ENCODE peak calls at places on chromosomes 13 and 19, in four cellular contexts. E is left lung, P is mammary epithelial cell, A is PC-3. D is an unnamed sample.

GRCh38 chr13:39311619-39312018 is 273.4 kb downstream of the NHLRC3 start:
- DNase-seq in P (no peak), A (no peak), E (no peak), D (no peak)

GRCh38 chr13:114140909-114141255 is 8.5 kb upstream of the RASA3 start:
- DNase-seq in A (no peak), P (no peak), E (peak), D (no peak)

GRCh38 chr19:5985098-5985783 is 7.3 kb upstream of the RANBP3 start:
- DNase-seq in P (peak), E (no peak), A (peak), D (no peak)

GRCh38 chr13:39945226-39945625 is 289.8 kb downstream of the COG6 start:
- DNase-seq in A (no peak), E (no peak), P (no peak), D (no peak)

GRCh38 chr19:21697171-21697570 is 70.2 kb downstream of the ZNF100 start:
- DNase-seq in A (no peak), P (no peak), E (no peak), D (no peak)

GRCh38 chr19:10748924-10749434 is 31.1 kb downstream of the DNM2 start:
- DNase-seq in A (peak), P (peak), E (peak), D (peak)

GRCh38 chr13:109787135-109787954 is 962 bp upstream of the IRS2 start:
- DNase-seq in P (peak), E (peak), A (peak), D (peak)

GRCh38 chr13:32031025-32031814 is at the start of gene FRY:
- DNase-seq in E (peak), P (peak), A (peak), D (peak)

GRCh38 chr19:55703790-55704215 is 28.8 kb downstream of the EPN1 start:
- DNase-seq in E (peak), A (no peak), P (no peak), D (peak)

GRCh38 chr13:52127378-52127777 is 1.5 kb downstream of the NEK5 start:
- DNase-seq in E (no peak), A (no peak), P (no peak), D (no peak)

GRCh38 chr19:40224342-40225148 is 1.9 kb downstream of the CCNP start:
- DNase-seq in A (no peak), P (peak), E (peak), D (no peak)

GRCh38 chr19:14363203-14364097 is 17.8 kb upstream of the ADGRE5 start:
- DNase-seq in E (peak), A (peak), P (peak), D (peak)

GRCh38 chr19:1064661-1065605 is 2.0 kb upstream of the ARHGAP45 start:
- DNase-seq in E (peak), P (peak), A (peak), D (peak)

GRCh38 chr19:42627916-42628315 is 33.2 kb upstream of the CEACAM8 start:
- DNase-seq in A (no peak), E (no peak), P (no peak), D (no peak)

GRCh38 chr19:35017507-35017906 is 12.8 kb upstream of the SCN1B start:
- DNase-seq in A (no peak), E (no peak), P (no peak), D (no peak)

GRCh38 chr19:10936661-10937084 is 8.1 kb downstream of the TIMM29 start:
- DNase-seq in P (peak), E (no peak), A (peak), D (no peak)

GRCh38 chr13:98749501-98749900 is 3.0 kb downstream of the SLC15A1 start:
- DNase-seq in A (no peak), P (no peak), E (no peak), D (no peak)

GRCh38 chr13:26502826-26503225 is 54.7 kb upstream of the WASF3 start:
- DNase-seq in A (peak), E (no peak), P (peak), D (no peak)

GRCh38 chr13:111853766-111854165 is 213.2 kb upstream of the SOX1 start:
- DNase-seq in P (no peak), E (peak), A (no peak), D (no peak)

GRCh38 chr13:19957320-19958118 is 1.0 kb upstream of the ZMYM2 start:
- DNase-seq in P (peak), A (peak), E (peak), D (peak)

DNA sequence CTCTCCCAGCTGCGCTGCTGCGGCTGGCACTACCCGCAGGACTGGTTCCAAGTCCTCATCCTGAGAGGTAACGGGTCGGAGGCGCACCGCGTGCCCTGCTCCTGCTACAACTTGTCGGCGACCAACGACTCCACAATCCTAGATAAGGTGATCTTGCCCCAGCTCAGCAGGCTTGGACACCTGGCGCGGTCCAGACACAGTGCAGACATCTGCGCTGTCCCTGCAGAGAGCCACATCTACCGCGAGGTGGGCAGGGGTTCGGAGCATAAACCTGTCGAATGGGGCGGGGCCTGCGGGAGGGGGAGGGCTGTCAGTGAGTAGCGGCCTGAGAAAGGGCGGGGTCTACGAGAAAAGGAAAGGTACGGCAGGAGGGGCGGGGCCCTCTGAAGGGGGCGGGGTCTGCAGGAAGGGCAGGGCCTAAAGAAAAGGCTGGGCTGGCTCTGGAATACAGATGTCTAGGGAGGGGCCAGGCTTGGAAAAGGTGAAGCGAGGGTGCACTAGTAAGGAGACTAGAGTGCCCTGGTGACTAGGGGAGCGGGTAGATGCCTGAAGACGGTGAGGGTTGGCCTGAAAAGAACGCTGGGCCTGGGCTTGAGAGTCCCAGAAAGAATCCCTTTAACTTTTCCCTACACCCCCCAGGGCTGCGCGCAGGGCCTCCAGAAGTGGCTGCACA is 3.6 kb downstream of the CD37 start:
- DNase-seq in E (peak), A (peak), P (peak), D (peak)
- TF ChIP-seq CTCF in E (no peak), A (no peak), P (peak), D (no peak)

GRCh38 chr19:20422216-20422615 is 143.4 kb downstream of the ZNF737 start:
- DNase-seq in P (no peak), A (no peak), E (no peak), D (no peak)
- H3K4me3 ChIP-seq in P (no peak), A (no peak), E (no peak), D (no peak)

GRCh38 chr19:29085630-29086029 is 127.3 kb downstream of the UQCRFS1 start:
- DNase-seq in E (no peak), P (no peak), A (no peak), D (no peak)

GRCh38 chr19:29086646-29087045 is 126.3 kb downstream of the UQCRFS1 start:
- DNase-seq in E (no peak), A (no peak), P (no peak), D (no peak)

GRCh38 chr19:29086182-29086581 is 126.8 kb downstream of the UQCRFS1 start:
- DNase-seq in P (no peak), A (no peak), E (no peak), D (no peak)

GRCh38 chr19:29083863-29084262 is 129.1 kb downstream of the UQCRFS1 start:
- DNase-seq in P (no peak), E (no peak), A (no peak), D (no peak)

GRCh38 chr19:29084266-29084665 is 128.7 kb downstream of the UQCRFS1 start:
- DNase-seq in A (peak), P (no peak), E (no peak), D (no peak)
- TF ChIP-seq CTCF in A (peak), P (no peak), E (no peak), D (peak)

GRCh38 chr13:28584873-28585317 is 74.0 kb upstream of the POMP start:
- DNase-seq in P (no peak), E (no peak), A (peak), D (no peak)

GRCh38 chr13:28583661-28584091 is 75.3 kb upstream of the POMP start:
- DNase-seq in A (no peak), P (no peak), E (no peak), D (no peak)

GRCh38 chr13:28582892-28583240 is 76.1 kb upstream of the POMP start:
- DNase-seq in P (no peak), A (no peak), E (no peak), D (no peak)

GRCh38 chr13:28586585-28587540 is 72.1 kb upstream of the POMP start:
- DNase-seq in E (no peak), P (no peak), A (no peak), D (no peak)

DNA sequence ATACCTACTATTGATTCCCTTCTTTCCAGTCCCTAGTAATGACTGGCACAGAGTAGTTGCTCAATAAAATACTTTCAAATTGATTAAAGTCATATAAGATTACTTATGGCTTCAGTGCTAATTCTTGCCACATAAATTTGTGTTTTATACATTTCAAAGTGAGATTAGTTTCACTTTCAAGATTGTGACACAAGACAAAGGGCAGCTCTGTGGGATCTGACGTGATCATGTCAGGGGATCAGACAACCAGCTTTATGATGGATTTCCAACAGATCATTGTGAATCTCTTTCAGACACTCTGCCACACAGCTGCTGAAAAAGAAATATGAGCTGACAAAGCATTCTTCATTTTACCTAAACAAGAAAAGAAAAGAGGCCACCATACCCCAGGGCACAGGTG is 73.4 kb upstream of the POMP start:
- DNase-seq in P (no peak), A (no peak), E (no peak), D (no peak)
- H3K4me3 ChIP-seq in P (no peak), A (no peak), E (no peak), D (no peak)

GRCh38 chr13:103510007-103510406 is 443.8 kb upstream of the SLC10A2 start:
- DNase-seq in A (no peak), E (no peak), P (no peak), D (no peak)
- TF ChIP-seq CTCF in A (peak), E (no peak), P (no peak), D (no peak)

D was measured in upper lobe of right lung.